ENCODE peak calls at places on chromosomes 3 and 15, in nine cellular contexts. U is activated T-helper 9 cell treated with anti-CD3 and anti-CD28 coated beads, Interleukin-2, amount 50 U/mL, for 16 hours; D is activated T-cell treated with anti-CD3 and anti-CD28 coated beads for 4 hours; C is KBM-7; P is IMR-90; S is Kasumi-1; F is T-cell; Q is activated gamma-delta T cell; L is left ventricle myocardium superior. N is an unnamed sample.

GRCh38 chr15:77531191-77532000 is 101.3 kb downstream of the LINGO1 start:
- DNase-seq in U (no peak), D (no peak), C (no peak), P (no peak), S (no peak), F (no peak), Q (no peak), L (peak), N (no peak)

GRCh38 chr3:124883766-124884473 is 3.2 kb downstream of the ITGB5 start:
- DNase-seq in U (no peak), D (no peak), C (no peak), P (peak), S (no peak), F (no peak), Q (no peak), L (no peak), N (no peak)

GRCh38 chr3:43104786-43105185 is 1.1 kb downstream of the POMGNT2 start:
- DNase-seq in U (no peak), D (no peak), C (no peak), P (no peak), S (no peak), F (no peak), Q (no peak), L (no peak), N (no peak)

GRCh38 chr15:74174216-74174965 is 881 bp downstream of the ISLR start:
- DNase-seq in U (no peak), D (no peak), C (no peak), P (no peak), S (no peak), F (no peak), Q (no peak), L (peak), N (no peak)

GRCh38 chr3:116153174-116153573 is 292.1 kb downstream of the LSAMP start:
- DNase-seq in U (no peak), D (no peak), C (no peak), P (peak), S (no peak), F (no peak), Q (no peak), L (no peak), N (no peak)

GRCh38 chr15:40437754-40438687 is 2.7 kb upstream of the BAHD1 start:
- DNase-seq in U (no peak), D (no peak), C (no peak), P (no peak), S (no peak), F (no peak), Q (no peak), L (no peak), N (no peak)

GRCh38 chr3:151962371-151962770 is 88.9 kb downstream of the SUCNR1 start:
- DNase-seq in U (no peak), D (no peak), C (no peak), P (no peak), S (no peak), F (no peak), Q (no peak), L (no peak), N (no peak)

GRCh38 chr15:91787198-91787597 is 66.3 kb upstream of the SLCO3A1 start:
- DNase-seq in U (no peak), D (no peak), C (no peak), P (no peak), S (no peak), F (no peak), Q (no peak), L (no peak), N (no peak)

GRCh38 chr3:29363110-29363509 is 82.2 kb downstream of the RBMS3 start:
- DNase-seq in U (no peak), D (no peak), C (no peak), P (no peak), S (no peak), F (no peak), Q (no peak), L (no peak), N (no peak)

GRCh38 chr15:52146261-52146660 is 33.7 kb upstream of the BCL2L10 start:
- DNase-seq in U (no peak), D (no peak), C (no peak), P (no peak), S (no peak), F (no peak), Q (no peak), L (no peak), N (no peak)

GRCh38 chr3:195540031-195540430 is 3.1 kb downstream of the PPP1R2 start:
- DNase-seq in U (no peak), D (no peak), C (no peak), P (no peak), S (no peak), F (no peak), Q (no peak), L (no peak), N (no peak)

GRCh38 chr3:78610462-78611125 is 1157.2 kb downstream of the ROBO1 start:
- DNase-seq in U (no peak), D (no peak), C (no peak), P (no peak), S (no peak), F (no peak), Q (no peak), L (no peak), N (no peak)

GRCh38 chr15:69282128-69282743 is 16.5 kb upstream of the PAQR5 start:
- DNase-seq in U (no peak), D (no peak), C (no peak), P (no peak), S (no peak), F (no peak), Q (no peak), L (no peak), N (no peak)

GRCh38 chr15:76341366-76342045 is 4.9 kb downstream of the ISL2 start:
- DNase-seq in U (no peak), D (no peak), C (no peak), P (no peak), S (no peak), F (no peak), Q (no peak), L (no peak), N (no peak)